ENCODE peak calls at places on chromosomes 3 and 15, in five cellular contexts. A is K562, B is SK-N-SH, M is T47D, D is GM12878. W is an unnamed sample.

GRCh38 chr15:75775296-75776074 is 62.8 kb upstream of the CSPG4 start:
- DNase-seq in D (no peak), M (peak; percentile 4), B (no peak), A (peak; percentile 82), W (peak; percentile 55)

GRCh38 chr3:175349181-175349580 is 490.0 kb downstream of the NAALADL2 start:
- DNase-seq in M (no peak), D (peak; percentile 19), A (no peak), B (no peak), W (no peak)

GRCh38 chr15:81950841-81951414 is 94.9 kb downstream of the MEX3B start:
- DNase-seq in B (peak; percentile 9), M (no peak), D (no peak), A (peak; percentile 49), W (no peak)

GRCh38 chr15:67524235-67524634 is 3.3 kb downstream of the C15orf61 start:
- DNase-seq in D (no peak), B (no peak), A (no peak), M (no peak), W (no peak)

GRCh38 chr15:78739996-78740903 is 71.0 kb downstream of the ADAMTS7 start:
- DNase-seq in D (no peak), B (peak; percentile 52), A (peak; percentile 54), M (no peak), W (peak; percentile 45)

GRCh38 chr15:74422723-74423442 is 10.9 kb downstream of the SEMA7A start:
- DNase-seq in D (no peak), B (no peak), A (no peak), M (no peak), W (no peak)

GRCh38 chr3:46271910-46272309 is 29.6 kb downstream of the CCR3 start:
- DNase-seq in B (no peak), A (no peak), D (no peak), M (no peak), W (no peak)

GRCh38 chr3:113054552-113054951 is 63.8 kb downstream of the GTPBP8 start:
- DNase-seq in D (no peak), B (no peak), A (no peak), M (no peak), W (no peak)

GRCh38 chr15:60917469-60918130 is 311.5 kb downstream of the RORA start:
- DNase-seq in B (no peak), M (no peak), A (no peak), D (no peak), W (no peak)

GRCh38 chr15:63502843-63503738 is 1.3 kb upstream of the USP3 start:
- DNase-seq in M (no peak), D (peak; percentile 92), A (peak; percentile 77), B (no peak), W (peak; percentile 83)

GRCh38 chr15:70407955-70408354 is 310.2 kb upstream of the TLE3 start:
- DNase-seq in D (no peak), M (no peak), B (no peak), A (no peak), W (no peak)

GRCh38 chr3:143716731-143717130 is 131.5 kb downstream of the SLC9A9 start:
- DNase-seq in B (no peak), D (no peak), M (no peak), A (no peak), W (no peak)

GRCh38 chr3:182597621-182598041 is 195.7 kb upstream of the ATP11B start:
- DNase-seq in D (no peak), M (peak; percentile 46), B (no peak), A (no peak), W (no peak)

GRCh38 chr15:101056366-101057334 is 137.5 kb downstream of the LRRK1 start:
- DNase-seq in B (peak; percentile 7), M (no peak), D (no peak), A (no peak), W (no peak)

GRCh38 chr3:138412821-138413531 is 21.4 kb upstream of the ESYT3 start:
- DNase-seq in B (no peak), A (no peak), M (no peak), D (no peak), W (no peak)

GRCh38 chr3:34683851-34684250 is 885.4 kb downstream of the PDCD6IP start:
- DNase-seq in A (peak; percentile 11), M (peak; percentile 7), B (peak; percentile 4), D (peak; percentile 9), W (no peak)

GRCh38 chr3:114623420-114624046 is 329.7 kb downstream of the TIGIT start:
- DNase-seq in M (no peak), D (no peak), B (no peak), A (no peak), W (no peak)

GRCh38 chr3:50345586-50345985 is at the start of gene ZMYND10:
- DNase-seq in A (peak; percentile 78), B (no peak), D (no peak), M (peak; percentile 84), W (no peak)

GRCh38 chr3:171374661-171375285 is 85.4 kb downstream of the TNIK start:
- DNase-seq in M (no peak), D (no peak), A (peak; percentile 32), B (no peak), W (peak; percentile 29)

GRCh38 chr3:121517950-121518349 is 27.8 kb downstream of the POLQ start:
- DNase-seq in M (no peak), A (no peak), D (no peak), B (no peak), W (no peak)

GRCh38 chr15:44832068-44832467 is 95.7 kb downstream of the TRIM69 start:
- DNase-seq in M (no peak), A (no peak), B (no peak), D (no peak), W (no peak)

GRCh38 chr3:55571913-55572312 is 84.8 kb upstream of the WNT5A start:
- DNase-seq in D (no peak), A (no peak), M (no peak), B (no peak), W (no peak)

GRCh38 chr15:68623301-68623892 is 44.6 kb downstream of the CORO2B start:
- DNase-seq in A (no peak), D (no peak), B (no peak), M (no peak), W (no peak)

GRCh38 chr3:27253831-27254230 is 115.4 kb downstream of the NEK10 start:
- DNase-seq in A (no peak), B (peak; percentile 40), M (peak; percentile 17), D (peak; percentile 1), W (peak; percentile 51)

GRCh38 chr15:43958894-43959330 is 132.1 kb downstream of the WDR76 start:
- DNase-seq in M (no peak), B (no peak), A (no peak), D (no peak), W (peak; percentile 13)

GRCh38 chr3:117398166-117398954 is 688.8 kb downstream of the TUSC7 start:
- DNase-seq in A (no peak), M (no peak), B (no peak), D (no peak), W (no peak)

GRCh38 chr15:58545307-58546065 is 113.7 kb downstream of the LIPC start:
- DNase-seq in A (peak; percentile 61), M (no peak), B (no peak), D (no peak), W (no peak)

GRCh38 chr3:170961616-170962400 is 53.4 kb upstream of the EIF5A2 start:
- DNase-seq in A (peak; percentile 15), B (peak; percentile 26), D (no peak), M (no peak), W (peak; percentile 34)

GRCh38 chr15:68205558-68205944 is 419 bp upstream of the CALML4 start:
- DNase-seq in D (no peak), B (no peak), M (no peak), A (no peak), W (no peak)

GRCh38 chr3:27675287-27675686 is 46.8 kb downstream of the EOMES start:
- DNase-seq in M (no peak), D (no peak), B (no peak), A (no peak), W (no peak)

GRCh38 chr3:42502429-42503250 is at the start of gene VIPR1:
- DNase-seq in D (no peak), M (peak; percentile 97), A (peak; percentile 98), B (peak; percentile 92), W (peak; percentile 73)

GRCh38 chr3:47678446-47679338 is 100.0 kb upstream of the CSPG5 start:
- DNase-seq in B (no peak), D (no peak), M (no peak), A (no peak), W (no peak)

GRCh38 chr3:79729096-79729495 is 38.7 kb downstream of the ROBO1 start:
- DNase-seq in M (peak; percentile 1), D (no peak), A (no peak), B (peak; percentile 39), W (no peak)

GRCh38 chr15:20349774-20350498 is 191.7 kb downstream of the GOLGA6L6 start:
- DNase-seq in B (no peak), A (peak; percentile 20), D (no peak), M (no peak), W (no peak)

GRCh38 chr3:168648321-168648720 is 552.6 kb upstream of the GOLIM4 start:
- DNase-seq in B (no peak), M (no peak), A (no peak), D (no peak), W (no peak)

GRCh38 chr3:98788651-98789050 is 25.5 kb downstream of the ST3GAL6 start:
- DNase-seq in M (no peak), B (peak; percentile 49), D (no peak), A (peak; percentile 13), W (no peak)
- TF ChIP-seq JUND in M (no peak), B (no peak), D (no peak), A (no peak), W (no peak)

GRCh38 chr3:28850186-28850585 is 430.7 kb upstream of the RBMS3 start:
- DNase-seq in M (no peak), B (no peak), A (no peak), D (no peak), W (no peak)
- TF ChIP-seq JUND in M (no peak), B (no peak), A (no peak), D (no peak), W (no peak)

GRCh38 chr3:183946037-183946436 is 61.4 kb upstream of the PARL start:
- DNase-seq in A (no peak), M (no peak), B (no peak), D (no peak), W (no peak)

GRCh38 chr3:183943739-183944138 is 59.1 kb upstream of the PARL start:
- DNase-seq in D (no peak), A (no peak), M (no peak), B (no peak), W (no peak)

GRCh38 chr3:183937601-183938286 is 53.1 kb upstream of the PARL start:
- DNase-seq in B (no peak), M (no peak), D (no peak), A (no peak), W (no peak)

GRCh38 chr3:183944790-183945189 is 60.1 kb upstream of the PARL start:
- DNase-seq in M (no peak), B (no peak), D (peak; percentile 9), A (no peak), W (no peak)

DNA sequence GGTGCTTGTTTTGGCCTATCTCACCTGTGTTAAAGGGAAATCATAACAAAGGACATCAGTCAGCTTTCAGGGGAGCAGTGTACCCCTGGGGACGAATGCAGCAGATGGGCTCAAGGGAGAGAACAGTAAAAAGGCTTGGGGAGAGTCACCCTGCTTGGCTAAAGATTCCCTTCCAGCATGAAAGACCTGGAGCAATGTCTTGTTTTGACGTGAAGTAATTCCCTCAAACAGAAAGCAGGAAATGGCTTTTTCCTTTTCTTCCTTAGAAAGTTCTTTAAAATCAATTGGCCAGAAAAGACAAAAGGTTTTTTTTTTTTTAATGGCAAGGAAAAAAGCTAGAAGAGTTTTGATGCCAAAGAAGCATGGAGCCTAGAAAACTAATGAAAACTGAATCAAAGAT is 56.5 kb upstream of the PARL start:
- DNase-seq in A (no peak), D (no peak), M (no peak), B (no peak), W (no peak)
- TF ChIP-seq JUND in A (no peak), D (no peak), M (no peak), B (no peak), W (no peak)

GRCh38 chr3:119311191-119311925 is 17.2 kb downstream of the ARHGAP31 start:
- DNase-seq in D (no peak), B (no peak), M (no peak), A (no peak), W (no peak)
- TF ChIP-seq JUND in D (no peak), B (peak; percentile 87), M (no peak), A (peak; percentile 64), W (peak; percentile 36)